ENCODE peak calls at places on chromosome 20, in nine cellular contexts. R is cardiac fibroblast; V is CD8-positive, alpha-beta T cell; X is PC-3; Y is AG10803; Q is fibroblast of lung; D is brain microvascular endothelial cell; T is pancreas; L is SK-N-SH. E is an unnamed sample.
A peak's percentile ranks its signal among the peaks of the same experiment; 100 is the strongest.

GRCh38 chr20:217266-217665 is 9.8 kb upstream of the DEFB129 start:
- DNase-seq in R (no peak), V (no peak), X (no peak), Y (no peak), Q (no peak), D (no peak), T (no peak), L (no peak), E (no peak)

GRCh38 chr20:17612287-17612974 is 42.6 kb downstream of the DSTN start:
- DNase-seq in R (peak; percentile 70), V (peak; percentile 31), X (no peak), Y (peak; percentile 79), Q (peak; percentile 57), D (peak; percentile 82), T (no peak), L (peak; percentile 3), E (peak; percentile 62)

GRCh38 chr20:34744847-34745246 is 40.7 kb downstream of the TP53INP2 start:
- DNase-seq in R (no peak), V (no peak), X (no peak), Y (no peak), Q (no peak), D (no peak), T (no peak), L (no peak), E (no peak)

GRCh38 chr20:17129089-17129488 is 97.8 kb upstream of the PCSK2 start:
- DNase-seq in R (no peak), V (no peak), X (no peak), Y (no peak), Q (no peak), D (no peak), T (no peak), L (no peak), E (no peak)

GRCh38 chr20:3250091-3250504 is 11.1 kb upstream of the SLC4A11 start:
- DNase-seq in R (no peak), V (no peak), X (peak; percentile 62), Y (no peak), Q (no peak), D (no peak), T (no peak), L (no peak), E (no peak)

GRCh38 chr20:31605902-31606677 is 1.0 kb downstream of the ID1 start:
- DNase-seq in R (peak; percentile 34), V (no peak), X (peak; percentile 19), Y (no peak), Q (peak; percentile 25), D (no peak), T (no peak), L (peak; percentile 52), E (no peak)

GRCh38 chr20:10640897-10641296 is 32.9 kb downstream of the JAG1 start:
- DNase-seq in R (no peak), V (no peak), X (no peak), Y (no peak), Q (no peak), D (no peak), T (no peak), L (no peak), E (no peak)

GRCh38 chr20:34979366-34980153 is 23.9 kb downstream of the MYH7B start:
- DNase-seq in R (no peak), V (no peak), X (no peak), Y (no peak), Q (no peak), D (no peak), T (no peak), L (peak; percentile 59), E (no peak)

GRCh38 chr20:24971702-24972101 is 20.8 kb downstream of the APMAP start:
- DNase-seq in R (no peak), V (no peak), X (no peak), Y (no peak), Q (no peak), D (no peak), T (no peak), L (no peak), E (no peak)

GRCh38 chr20:22619272-22619671 is 34.9 kb upstream of the FOXA2 start:
- DNase-seq in R (no peak), V (no peak), X (peak; percentile 66), Y (no peak), Q (no peak), D (no peak), T (no peak), L (no peak), E (no peak)

GRCh38 chr20:63548992-63549391 is 1.4 kb upstream of the SRMS start:
- DNase-seq in R (no peak), V (no peak), X (no peak), Y (no peak), Q (no peak), D (no peak), T (no peak), L (no peak), E (no peak)

GRCh38 chr20:38434310-38434741 is 802 bp downstream of the SNHG17 start:
- DNase-seq in R (peak; percentile 36), V (no peak), X (no peak), Y (no peak), Q (peak; percentile 18), D (no peak), T (peak; percentile 13), L (peak; percentile 43), E (no peak)

GRCh38 chr20:59221049-59221748 is 57.6 kb downstream of the ZNF831 start:
- DNase-seq in R (peak; percentile 11), V (no peak), X (peak; percentile 18), Y (peak; percentile 0), Q (no peak), D (no peak), T (no peak), L (no peak), E (no peak)

GRCh38 chr20:7772376-7772775 is 167.9 kb downstream of the HAO1 start:
- DNase-seq in R (peak; percentile 77), V (no peak), X (no peak), Y (peak; percentile 81), Q (peak; percentile 80), D (peak; percentile 4), T (no peak), L (no peak), E (peak; percentile 42)

GRCh38 chr20:42985628-42986027 is 204.1 kb downstream of the PTPRT start:
- DNase-seq in R (no peak), V (no peak), X (no peak), Y (no peak), Q (no peak), D (no peak), T (no peak), L (no peak), E (no peak)
- TF ChIP-seq CTCF in R (no peak), V (no peak), X (no peak), Y (no peak), Q (no peak), D (no peak), T (no peak), L (no peak), E (no peak)

GRCh38 chr20:5074050-5074674 is 45.6 kb downstream of the PCNA start:
- DNase-seq in R (no peak), V (no peak), X (no peak), Y (no peak), Q (no peak), D (no peak), T (no peak), L (no peak), E (no peak)

GRCh38 chr20:5078399-5078958 is 41.3 kb downstream of the PCNA start:
- DNase-seq in R (peak; percentile 58), V (peak; percentile 69), X (peak; percentile 33), Y (peak; percentile 25), Q (peak; percentile 27), D (peak; percentile 9), T (no peak), L (no peak), E (no peak)

GRCh38 chr20:5080384-5080877 is 39.3 kb downstream of the PCNA start:
- DNase-seq in R (peak; percentile 83), V (no peak), X (no peak), Y (peak; percentile 89), Q (peak; percentile 27), D (no peak), T (no peak), L (no peak), E (no peak)

GRCh38 chr20:5081196-5081595 is 38.6 kb downstream of the PCNA start:
- DNase-seq in R (no peak), V (no peak), X (no peak), Y (no peak), Q (no peak), D (no peak), T (no peak), L (no peak), E (no peak)

GRCh38 chr20:5077761-5078387 is 41.9 kb downstream of the PCNA start:
- DNase-seq in R (no peak), V (peak; percentile 14), X (no peak), Y (no peak), Q (no peak), D (no peak), T (no peak), L (no peak), E (no peak)
- H3K4me3 ChIP-seq in R (no peak overlapping the region), V (peak overlapping the region; percentile 44), X (no peak overlapping the region), Y (no peak overlapping the region), Q (no peak overlapping the region), D (no peak overlapping the region), T (no peak overlapping the region), L (no peak overlapping the region), E (no peak overlapping the region)

GRCh38 chr20:49024220-49024619 is 21.9 kb upstream of the CSE1L start:
- DNase-seq in R (no peak), V (no peak), X (no peak), Y (no peak), Q (no peak), D (no peak), T (no peak), L (no peak), E (no peak)

GRCh38 chr20:49032455-49032854 is 13.7 kb upstream of the CSE1L start:
- DNase-seq in R (no peak), V (no peak), X (no peak), Y (no peak), Q (no peak), D (no peak), T (no peak), L (no peak), E (no peak)

GRCh38 chr20:49030954-49031619 is 15.0 kb upstream of the CSE1L start:
- DNase-seq in R (no peak), V (no peak), X (no peak), Y (peak; percentile 19), Q (peak; percentile 6), D (no peak), T (no peak), L (no peak), E (no peak)

GRCh38 chr20:49029203-49029602 is 16.9 kb upstream of the CSE1L start:
- DNase-seq in R (peak; percentile 6), V (no peak), X (no peak), Y (peak; percentile 71), Q (peak; percentile 74), D (no peak), T (no peak), L (no peak), E (no peak)

GRCh38 chr20:49028684-49029083 is 17.4 kb upstream of the CSE1L start:
- DNase-seq in R (peak; percentile 48), V (no peak), X (peak; percentile 29), Y (peak; percentile 55), Q (peak; percentile 33), D (peak; percentile 29), T (no peak), L (peak; percentile 47), E (no peak)
- TF ChIP-seq CTCF in R (peak; percentile 41), V (no peak), X (peak; percentile 66), Y (peak; percentile 53), Q (peak; percentile 43), D (peak; percentile 50), T (no peak), L (peak; percentile 63), E (peak; percentile 50)

DNA sequence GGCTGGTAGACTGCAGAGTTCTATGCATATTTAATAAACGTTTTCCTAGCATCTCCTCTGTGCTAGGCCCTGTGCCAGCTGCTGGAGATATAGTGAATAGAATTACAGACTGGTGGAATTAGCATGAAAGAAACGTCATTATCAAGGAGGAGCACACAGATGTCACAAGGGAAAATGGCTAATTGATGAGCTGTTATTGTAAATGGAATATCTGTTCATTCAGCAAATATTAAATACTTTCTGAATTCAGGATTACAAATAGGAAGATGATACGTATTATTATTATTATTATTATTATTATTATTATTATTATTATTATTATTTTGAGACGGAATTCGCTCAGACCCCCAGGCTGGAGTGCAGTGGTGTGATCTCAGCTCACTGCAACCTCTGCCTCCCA is 1.2 kb downstream of the AAR2 start:
- DNase-seq in R (no peak), V (no peak), X (no peak), Y (no peak), Q (no peak), D (no peak), T (no peak), L (no peak), E (no peak)
- H3K4me3 ChIP-seq in R (peak overlapping the region; percentile 84), V (peak overlapping the region; percentile 78), X (peak overlapping the region; percentile 87), Y (peak overlapping the region; percentile 74), Q (peak overlapping the region; percentile 99), D (peak overlapping the region; percentile 91), T (no peak overlapping the region), L (peak overlapping the region; percentile 91), E (peak overlapping the region; percentile 65)

E was measured in astrocyte of the spinal cord.